ENCODE peak calls at places on chromosomes 13 and 19, in nine cellular contexts. U is cardiac fibroblast, C is HAP-1, V is fibroblast of pulmonary artery, G is GM12864, L is trophoblast cell, B is heart right ventricle, T is lower leg skin, F is adrenal gland. S is an unnamed sample.

GRCh38 chr19:58511353-58512208 is at the start of gene SLC27A5:
- DNase-seq in U (no peak), C (no peak), V (no peak), G (no peak), L (no peak), B (no peak), T (no peak), F (no peak), S (no peak)

GRCh38 chr13:31755211-31755610 is 15.9 kb downstream of the RXFP2 start:
- DNase-seq in U (no peak), C (no peak), V (no peak), G (no peak), L (no peak), B (no peak), T (no peak), F (no peak), S (no peak)

GRCh38 chr13:85728831-85729230 is 70.4 kb downstream of the SLITRK6 start:
- DNase-seq in U (no peak), C (no peak), V (no peak), G (no peak), L (no peak), B (no peak), T (no peak), F (no peak), S (no peak)

GRCh38 chr19:53907193-53907581 is 1.9 kb upstream of the CACNG7 start:
- DNase-seq in U (no peak), C (no peak), V (no peak), G (no peak), L (no peak), B (no peak), T (no peak), F (no peak), S (no peak)

GRCh38 chr13:81487151-81487550 is 1146.2 kb upstream of the SPRY2 start:
- DNase-seq in U (peak; percentile 6), C (peak; percentile 31), V (peak; percentile 9), G (no peak), L (peak; percentile 44), B (no peak), T (no peak), F (no peak), S (no peak)

GRCh38 chr13:87893186-87893585 is 222.0 kb downstream of the SLITRK5 start:
- DNase-seq in U (no peak), C (no peak), V (no peak), G (no peak), L (no peak), B (no peak), T (no peak), F (no peak), S (no peak)

GRCh38 chr13:30416471-30416870 is 5.8 kb upstream of the UBE2L5 start:
- DNase-seq in U (no peak), C (no peak), V (no peak), G (no peak), L (no peak), B (no peak), T (no peak), F (no peak), S (no peak)

GRCh38 chr19:45451181-45451849 is 16.5 kb upstream of the FOSB start:
- DNase-seq in U (peak; percentile 69), C (no peak), V (peak; percentile 62), G (peak; percentile 69), L (peak; percentile 63), B (no peak), T (no peak), F (no peak), S (no peak)

GRCh38 chr13:29859971-29860370 is 9.6 kb upstream of the UBL3 start:
- DNase-seq in U (peak; percentile 19), C (no peak), V (peak; percentile 41), G (no peak), L (peak; percentile 93), B (no peak), T (no peak), F (no peak), S (no peak)

GRCh38 chr19:50717026-50717723 is 2.4 kb downstream of the SHANK1 start:
- DNase-seq in U (no peak), C (no peak), V (no peak), G (no peak), L (no peak), B (no peak), T (no peak), F (no peak), S (no peak)

GRCh38 chr19:31478241-31478640 is 129.0 kb upstream of the TSHZ3 start:
- DNase-seq in U (no peak), C (no peak), V (no peak), G (no peak), L (no peak), B (no peak), T (no peak), F (no peak), S (no peak)

GRCh38 chr13:51793570-51794273 is 10.2 kb downstream of the DHRS12 start:
- DNase-seq in U (peak; percentile 66), C (no peak), V (peak; percentile 79), G (no peak), L (peak; percentile 77), B (no peak), T (no peak), F (peak; percentile 71), S (peak; percentile 42)

GRCh38 chr13:33328691-33329090 is 43.1 kb upstream of the STARD13 start:
- DNase-seq in U (peak; percentile 31), C (peak; percentile 94), V (peak; percentile 24), G (no peak), L (no peak), B (no peak), T (no peak), F (no peak), S (no peak)

GRCh38 chr13:98885605-98886004 is 92.3 kb downstream of the DOCK9 start:
- DNase-seq in U (no peak), C (no peak), V (no peak), G (no peak), L (no peak), B (no peak), T (no peak), F (no peak), S (no peak)

GRCh38 chr13:43838909-43839308 is 40.6 kb downstream of the CCDC122 start:
- DNase-seq in U (peak; percentile 48), C (no peak), V (peak; percentile 44), G (no peak), L (peak; percentile 79), B (no peak), T (no peak), F (no peak), S (peak; percentile 40)

GRCh38 chr19:2627319-2627829 is 75.1 kb downstream of the GNG7 start:
- DNase-seq in U (peak; percentile 92), C (no peak), V (peak; percentile 96), G (no peak), L (peak; percentile 99), B (peak; percentile 49), T (peak; percentile 93), F (peak; percentile 83), S (peak; percentile 84)

GRCh38 chr13:66111628-66112027 is 1118.5 kb downstream of the PCDH9 start:
- DNase-seq in U (no peak), C (no peak), V (no peak), G (no peak), L (no peak), B (no peak), T (no peak), F (no peak), S (no peak)

GRCh38 chr13:43094901-43095300 is 71.5 kb downstream of the DNAJC15 start:
- DNase-seq in U (no peak), C (no peak), V (no peak), G (no peak), L (no peak), B (no peak), T (no peak), F (no peak), S (no peak)

GRCh38 chr19:4816388-4817165 is 14.9 kb downstream of the TICAM1 start:
- DNase-seq in U (no peak), C (no peak), V (no peak), G (no peak), L (no peak), B (no peak), T (no peak), F (no peak), S (no peak)

GRCh38 chr19:47369923-47370625 is 21.0 kb downstream of the DHX34 start:
- DNase-seq in U (peak; percentile 57), C (no peak), V (peak; percentile 56), G (no peak), L (peak; percentile 34), B (no peak), T (no peak), F (peak; percentile 60), S (no peak)

GRCh38 chr13:25179810-25180437 is 7.8 kb upstream of the AMER2 start:
- DNase-seq in U (no peak), C (no peak), V (no peak), G (no peak), L (no peak), B (no peak), T (no peak), F (no peak), S (no peak)
- H3K4me3 ChIP-seq in U (no peak overlapping the region), C (no peak overlapping the region), V (no peak overlapping the region), G (no peak overlapping the region), L (no peak overlapping the region), B (no peak overlapping the region), T (no peak overlapping the region), F (no peak overlapping the region), S (no peak overlapping the region)

DNA sequence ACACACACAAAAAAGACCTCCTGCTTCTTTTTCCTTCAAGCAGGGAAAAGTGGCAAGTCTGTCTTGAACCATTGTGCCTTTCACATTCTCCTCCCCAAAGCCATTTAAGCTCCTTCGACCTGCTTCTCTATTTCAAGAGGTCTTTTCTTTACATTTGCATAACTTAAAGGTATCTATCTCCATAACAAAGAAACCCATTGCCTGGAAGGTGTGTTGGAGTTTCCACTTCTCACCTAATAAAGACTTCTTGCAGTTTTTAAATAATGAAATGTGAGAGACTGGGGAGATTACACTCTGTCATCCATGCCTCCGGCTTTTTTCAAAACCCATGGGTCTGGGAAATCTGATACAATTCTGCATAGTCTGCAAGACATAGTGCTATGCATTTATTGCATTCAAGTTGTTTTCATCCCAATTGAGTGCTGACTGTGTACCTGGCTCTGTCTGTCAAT is 41.8 kb upstream of the NBEA start:
- DNase-seq in U (no peak), C (peak; percentile 100), V (no peak), G (no peak), L (no peak), B (no peak), T (no peak), F (no peak), S (no peak)
- H3K4me3 ChIP-seq in U (no peak overlapping the region), C (no peak overlapping the region), V (no peak overlapping the region), G (no peak overlapping the region), L (no peak overlapping the region), B (no peak overlapping the region), T (no peak overlapping the region), F (no peak overlapping the region), S (no peak overlapping the region)

GRCh38 chr19:55484571-55485438 is at the start of gene NAT14:
- DNase-seq in U (peak; percentile 70), C (peak; percentile 70), V (peak; percentile 61), G (no peak), L (peak; percentile 77), B (peak; percentile 54), T (no peak), F (peak; percentile 66), S (no peak)
- H3K4me3 ChIP-seq in U (peak within 1 kb of the TSS; percentile 63), C (peak within 1 kb of the TSS; percentile 59), V (peak within 1 kb of the TSS; percentile 67), G (peak within 1 kb of the TSS; percentile 70), L (peak within 1 kb of the TSS; percentile 80), B (peak within 1 kb of the TSS; percentile 67), T (peak within 1 kb of the TSS; percentile 10), F (peak within 1 kb of the TSS; percentile 37), S (peak within 1 kb of the TSS; percentile 71)

GRCh38 chr19:21065336-21065735 is 16.7 kb upstream of the ZNF714 start:
- DNase-seq in U (no peak), C (no peak), V (no peak), G (no peak), L (no peak), B (no peak), T (no peak), F (no peak), S (no peak)
- H3K4me3 ChIP-seq in U (no peak overlapping the region), C (no peak overlapping the region), V (no peak overlapping the region), G (no peak overlapping the region), L (no peak overlapping the region), B (no peak overlapping the region), T (no peak overlapping the region), F (no peak overlapping the region), S (no peak overlapping the region)

GRCh38 chr13:106796280-106797047 is 228.5 kb upstream of the ARGLU1 start:
- DNase-seq in U (no peak), C (no peak), V (no peak), G (no peak), L (peak; percentile 74), B (no peak), T (no peak), F (no peak), S (no peak)
- H3K4me3 ChIP-seq in U (peak overlapping the region; percentile 2), C (no peak overlapping the region), V (peak overlapping the region; percentile 41), G (no peak overlapping the region), L (no peak overlapping the region), B (peak overlapping the region; percentile 22), T (no peak overlapping the region), F (no peak overlapping the region), S (no peak overlapping the region)

S was measured in HFF-Myc.